ENCODE peak calls at places on chromosomes 6 and 20, in four cellular contexts. O is left ventricle myocardium inferior; M is effector memory CD4-positive, alpha-beta T cell; A is upper lobe of right lung. E is an unnamed sample. For H3K4me1, the result is how much of the 10 kb centered on the place peaks cover.

GRCh38 chr6:113723182-113723581 is 134.0 kb upstream of the MARCKS start:
- DNase-seq in O (no peak), M (no peak), A (no peak), E (no peak)

GRCh38 chr6:162509821-162510220 is 217.7 kb downstream of the PRKN start:
- DNase-seq in O (no peak), M (no peak), A (no peak), E (no peak)

GRCh38 chr20:45061244-45061643 is 39.7 kb downstream of the KCNS1 start:
- DNase-seq in O (no peak), M (no peak), A (no peak), E (no peak)

GRCh38 chr20:54219751-54220426 is 12.0 kb downstream of the PFDN4 start:
- DNase-seq in O (no peak), M (no peak), A (no peak), E (no peak)

GRCh38 chr6:113433506-113433991 is 423.6 kb upstream of the MARCKS start:
- DNase-seq in O (peak), M (no peak), A (peak), E (peak)

GRCh38 chr20:57658447-57659130 is 38.4 kb upstream of the ZBP1 start:
- DNase-seq in O (peak), M (no peak), A (peak), E (peak)

GRCh38 chr6:31048090-31048489 is 37.8 kb downstream of the MUC22 start:
- DNase-seq in O (no peak), M (no peak), A (no peak), E (no peak)

GRCh38 chr6:12291083-12291784 is 1.1 kb downstream of the EDN1 start:
- DNase-seq in O (no peak), M (no peak), A (no peak), E (no peak)

GRCh38 chr20:50346372-50347347 is 156.0 kb downstream of the CEBPB start:
- DNase-seq in O (peak), M (no peak), A (peak), E (peak)

GRCh38 chr6:148700713-148701392 is 46.0 kb upstream of the UST start:
- DNase-seq in O (no peak), M (no peak), A (no peak), E (no peak)

GRCh38 chr6:105781248-105781647 is 304.9 kb upstream of the PRDM1 start:
- DNase-seq in O (no peak), M (no peak), A (no peak), E (no peak)

GRCh38 chr6:34529665-34530327 is 26.3 kb downstream of the SPDEF start:
- DNase-seq in O (peak), M (no peak), A (no peak), E (peak)

GRCh38 chr20:46336735-46337134 is 28.4 kb upstream of the CDH22 start:
- DNase-seq in O (no peak), M (no peak), A (no peak), E (no peak)

GRCh38 chr6:135481786-135482369 is 15.7 kb downstream of the AHI1 start:
- DNase-seq in O (no peak), M (no peak), A (no peak), E (no peak)

GRCh38 chr6:116022841-116023380 is 37.8 kb downstream of the FRK start:
- DNase-seq in O (no peak), M (no peak), A (no peak), E (no peak)

GRCh38 chr6:18053555-18054445 is 66.4 kb upstream of the KIF13A start:
- DNase-seq in O (no peak), M (no peak), A (no peak), E (no peak)

GRCh38 chr20:35571566-35571965 is 29.7 kb downstream of the ERGIC3 start:
- DNase-seq in O (no peak), M (no peak), A (no peak), E (no peak)

GRCh38 chr6:36154286-36154685 is 24.0 kb downstream of the MAPK13 start:
- DNase-seq in O (no peak), M (no peak), A (no peak), E (no peak)

GRCh38 chr20:50727792-50728485 is 3.4 kb upstream of the PARD6B start:
- DNase-seq in O (no peak), M (no peak), A (no peak), E (no peak)

GRCh38 chr6:156190270-156190669 is 586.9 kb upstream of the ARID1B start:
- DNase-seq in O (no peak), M (no peak), A (no peak), E (no peak)

GRCh38 chr20:59945175-59945574 is 5.0 kb downstream of the FAM217B start:
- DNase-seq in O (no peak), M (no peak), A (no peak), E (no peak)

GRCh38 chr6:13454286-13455221 is 32.8 kb downstream of the GFOD1 start:
- DNase-seq in O (peak), M (peak), A (peak), E (peak)

GRCh38 chr6:75098709-75099108 is 107.1 kb downstream of the COL12A1 start:
- DNase-seq in O (peak), M (no peak), A (no peak), E (no peak)

GRCh38 chr20:57326667-57327455 is 2.7 kb upstream of the SPO11 start:
- DNase-seq in O (no peak), M (no peak), A (no peak), E (no peak)

GRCh38 chr20:8854566-8854965 is 214.3 kb upstream of the PLCB4 start:
- DNase-seq in O (peak), M (no peak), A (peak), E (no peak)

GRCh38 chr6:41167173-41167963 is 4.5 kb upstream of the TREM2 start:
- DNase-seq in O (no peak), M (no peak), A (no peak), E (peak)

GRCh38 chr6:52305948-52306767 is 21.6 kb upstream of the MCM3 start:
- DNase-seq in O (no peak), M (no peak), A (no peak), E (no peak)

GRCh38 chr6:2766767-2767314 is 1.6 kb downstream of the WRNIP1 start:
- DNase-seq in O (no peak), M (no peak), A (no peak), E (no peak)

GRCh38 chr20:64077094-64077493 is 2.2 kb downstream of the RGS19 start:
- DNase-seq in O (peak), M (no peak), A (no peak), E (no peak)

GRCh38 chr20:64076061-64076997 is 3.0 kb downstream of the RGS19 start:
- DNase-seq in O (no peak), M (no peak), A (no peak), E (no peak)

GRCh38 chr20:64077876-64078551 is 1.3 kb downstream of the RGS19 start:
- DNase-seq in O (no peak), M (peak), A (no peak), E (peak)

GRCh38 chr20:64078934-64079272 is 415 bp downstream of the RGS19 start:
- DNase-seq in O (no peak), M (no peak), A (no peak), E (no peak)

DNA sequence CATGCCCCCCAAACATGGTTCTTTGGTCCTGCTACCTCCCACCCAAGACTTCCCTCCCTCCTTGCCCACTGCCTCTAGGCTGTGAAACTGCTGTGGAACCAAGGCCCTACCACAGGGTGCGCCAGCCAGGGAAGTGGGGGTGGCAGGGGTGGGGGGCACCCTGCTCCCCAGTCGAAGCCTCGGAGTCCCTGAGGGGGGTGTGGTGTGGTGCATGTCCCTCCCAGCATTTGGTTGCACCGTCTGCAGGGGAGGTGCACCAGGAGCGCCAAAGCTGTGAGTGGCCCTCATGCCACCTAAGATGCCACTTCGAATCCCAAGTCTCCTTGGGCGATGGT is 1.8 kb downstream of the RGS19 start:
- DNase-seq in O (no peak), M (no peak), A (no peak), E (no peak)
- H3K4me1 ChIP-seq in O (under half), M (under half), A (under half), E (under half)

GRCh38 chr6:53328375-53328774 is 20.4 kb downstream of the ELOVL5 start:
- DNase-seq in O (no peak), M (no peak), A (no peak), E (no peak)
- H3K27ac ChIP-seq in O (peak), M (no peak), A (no peak), E (no peak)

GRCh38 chr6:142845624-142846458 is 99.1 kb downstream of the HIVEP2 start:
- DNase-seq in O (peak), M (peak), A (peak), E (peak)

GRCh38 chr6:142846883-142847287 is 98.1 kb downstream of the HIVEP2 start:
- DNase-seq in O (no peak), M (no peak), A (no peak), E (no peak)

GRCh38 chr6:142846459-142846831 is 98.5 kb downstream of the HIVEP2 start:
- DNase-seq in O (no peak), M (no peak), A (no peak), E (no peak)

GRCh38 chr6:142844065-142844755 is 100.8 kb downstream of the HIVEP2 start:
- DNase-seq in O (no peak), M (no peak), A (no peak), E (no peak)

DNA sequence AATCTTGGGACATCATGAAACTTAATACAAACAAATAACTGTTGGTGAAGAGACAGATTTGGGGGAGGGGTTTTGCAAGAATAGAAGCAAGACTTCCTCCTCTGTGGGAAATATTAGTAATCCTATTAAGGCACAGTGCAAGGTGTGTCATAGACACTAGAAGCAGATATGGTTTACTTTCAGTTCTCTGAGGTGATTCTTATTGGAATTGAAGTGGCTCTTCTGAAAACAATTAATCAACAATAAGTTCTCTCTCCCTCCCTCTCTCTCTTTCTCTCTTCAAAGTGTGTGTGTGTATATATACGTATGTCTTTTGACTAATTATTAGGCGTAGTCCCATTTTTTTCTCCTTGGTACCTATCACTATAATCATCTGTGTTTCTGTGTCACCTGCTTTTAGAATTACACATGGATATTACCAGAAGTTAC is 99.8 kb downstream of the HIVEP2 start:
- DNase-seq in O (no peak), M (no peak), A (no peak), E (no peak)
- H3K4me3 ChIP-seq in O (peak), M (peak), A (peak), E (peak)

DNA sequence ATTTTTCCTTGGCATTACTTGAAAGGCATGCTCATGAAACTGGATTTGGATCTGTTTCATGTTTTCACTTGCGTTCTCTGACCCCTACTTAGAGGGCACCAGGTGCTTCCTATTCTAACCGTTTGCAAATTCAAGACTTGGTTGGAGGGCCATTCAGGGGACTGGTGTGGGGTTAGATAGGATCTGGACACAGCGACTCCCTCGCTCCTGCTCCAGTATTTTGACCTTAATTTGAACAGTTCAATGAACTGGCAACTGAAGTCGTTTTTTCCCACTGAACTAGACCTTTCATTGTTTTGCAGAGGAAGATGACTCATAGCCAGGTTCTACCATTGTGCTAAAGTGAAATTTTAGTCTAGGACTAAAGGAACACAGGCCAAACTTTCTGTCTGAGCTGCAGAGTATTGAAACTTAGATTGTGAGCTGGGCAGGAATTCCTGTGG is 64.6 kb downstream of the UTRN start:
- DNase-seq in O (no peak), M (no peak), A (no peak), E (no peak)
- H3K4me1 ChIP-seq in O (half or more), M (half or more), A (half or more), E (under half)

GRCh38 chr6:22221630-22222029 is 75.2 kb downstream of the PRL start:
- DNase-seq in O (no peak), M (no peak), A (no peak), E (no peak)
- H3K27ac ChIP-seq in O (no peak), M (no peak), A (no peak), E (no peak)